ENCODE peak calls at places on chromosomes 3 and 15, in seven cellular contexts. G is HepG2, M is transverse colon, P is ACHN, L is caudate nucleus, N is heart left ventricle, X is WTC11. T is an unnamed sample.

GRCh38 chr3:18738393-18739097 is 313.4 kb upstream of the SATB1 start:
- DNase-seq in X (no peak), L (no peak), M (no peak), P (no peak), N (no peak), G (no peak), T (no peak)

GRCh38 chr3:183697610-183698317 is at the start of gene YEATS2:
- DNase-seq in N (peak; percentile 75), X (peak; percentile 71), P (peak; percentile 71), M (peak; percentile 69), L (peak; percentile 61), G (peak; percentile 31), T (peak; percentile 80)

GRCh38 chr3:126131881-126132750 is 48.2 kb upstream of the SLC41A3 start:
- DNase-seq in N (peak; percentile 11), X (peak; percentile 5), M (peak; percentile 4), P (no peak), G (no peak), L (no peak), T (no peak)

GRCh38 chr3:55180936-55181535 is 253.2 kb upstream of the LRTM1 start:
- DNase-seq in L (no peak), G (peak; percentile 11), N (no peak), P (peak; percentile 47), M (no peak), X (peak; percentile 26), T (peak; percentile 27)

GRCh38 chr3:150975992-150976368 is 3.5 kb upstream of the CLRN1 start:
- DNase-seq in M (no peak), N (no peak), G (no peak), P (no peak), L (no peak), X (no peak), T (no peak)

GRCh38 chr15:85805392-85805791 is 10.7 kb upstream of the KLHL25 start:
- DNase-seq in G (no peak), N (no peak), L (no peak), M (no peak), P (no peak), X (no peak), T (no peak)

GRCh38 chr15:78322724-78323395 is 17.3 kb upstream of the CRABP1 start:
- DNase-seq in L (no peak), P (no peak), G (no peak), M (no peak), N (no peak), X (no peak), T (no peak)

GRCh38 chr15:71256934-71257333 is 141.7 kb downstream of the THSD4 start:
- DNase-seq in P (no peak), G (no peak), X (no peak), N (no peak), L (no peak), M (no peak), T (no peak)

GRCh38 chr15:69232144-69232543 is 66.6 kb upstream of the PAQR5 start:
- DNase-seq in X (no peak), N (no peak), L (no peak), P (no peak), M (no peak), G (no peak), T (peak; percentile 46)

GRCh38 chr3:60291115-60291514 is 960.1 kb downstream of the FHIT start:
- DNase-seq in L (no peak), P (no peak), N (no peak), G (no peak), M (no peak), X (no peak), T (no peak)

GRCh38 chr3:119352235-119352634 is 58.1 kb downstream of the ARHGAP31 start:
- DNase-seq in P (no peak), M (no peak), X (no peak), G (no peak), L (no peak), N (no peak), T (no peak)

GRCh38 chr3:178140491-178140890 is 395.7 kb upstream of the KCNMB2 start:
- DNase-seq in X (no peak), M (no peak), G (no peak), L (no peak), N (no peak), P (no peak), T (peak; percentile 26)

GRCh38 chr15:57503051-57503702 is 88.5 kb upstream of the MYZAP start:
- DNase-seq in L (no peak), M (no peak), N (no peak), X (peak; percentile 64), G (peak; percentile 25), P (no peak), T (no peak)

GRCh38 chr3:52773361-52774065 is 2.8 kb upstream of the NEK4 start:
- DNase-seq in L (no peak), M (peak; percentile 4), X (no peak), G (no peak), N (no peak), P (no peak), T (no peak)

GRCh38 chr15:83206971-83207621 is 527 bp downstream of the HDGFL3 start:
- DNase-seq in P (peak; percentile 27), M (peak; percentile 19), G (no peak), L (peak; percentile 37), X (peak; percentile 57), N (peak; percentile 46), T (peak; percentile 50)

GRCh38 chr3:61832375-61833229 is 271.2 kb downstream of the PTPRG start:
- DNase-seq in N (no peak), G (no peak), P (no peak), X (no peak), L (no peak), M (no peak), T (no peak)

GRCh38 chr15:69954726-69955125 is 143.0 kb downstream of the TLE3 start:
- DNase-seq in L (no peak), M (no peak), N (no peak), P (no peak), X (no peak), G (no peak), T (no peak)

GRCh38 chr3:184656991-184657669 is 54.7 kb downstream of the MAGEF1 start:
- DNase-seq in X (no peak), P (no peak), G (no peak), L (no peak), N (no peak), M (no peak), T (no peak)

GRCh38 chr3:87674397-87675161 is 384.2 kb downstream of the CGGBP1 start:
- DNase-seq in G (no peak), X (no peak), M (no peak), L (no peak), N (no peak), P (no peak), T (no peak)

GRCh38 chr3:41434781-41435180 is 235.5 kb downstream of the CTNNB1 start:
- DNase-seq in N (no peak), X (no peak), P (no peak), G (no peak), L (no peak), M (no peak), T (peak; percentile 2)

GRCh38 chr15:31476411-31476810 is 149.8 kb downstream of the KLF13 start:
- DNase-seq in N (peak; percentile 7), M (peak; percentile 2), X (no peak), P (no peak), G (no peak), L (no peak), T (no peak)

GRCh38 chr3:165854696-165855095 is 17.5 kb upstream of the BCHE start:
- DNase-seq in M (no peak), G (peak; percentile 1), N (no peak), P (peak; percentile 33), L (no peak), X (no peak), T (peak; percentile 49)

GRCh38 chr3:124079912-124080276 is 88.0 kb upstream of the ROPN1 start:
- DNase-seq in M (no peak), G (no peak), L (no peak), P (no peak), N (no peak), X (no peak), T (no peak)

T was measured in A673.